ENCODE peak calls at places on chromosomes 5 and 9, in seven cellular contexts. W is iPS DF 6.9, S is upper lobe of right lung, P is HCT116, R is neuronal stem cell, M is coronary artery, H is thoracic aorta. X is an unnamed sample.

GRCh38 chr5:72294473-72294872 is 25.6 kb downstream of the MRPS27 start:
- DNase-seq in S (no peak), M (no peak), W (no peak), P (no peak), R (no peak), H (no peak), X (no peak)

GRCh38 chr5:109874108-109874507 is 184.4 kb downstream of the MAN2A1 start:
- DNase-seq in P (no peak), R (no peak), H (no peak), W (no peak), S (no peak), M (no peak), X (no peak)

GRCh38 chr5:138536665-138537315 is 6.2 kb downstream of the ETF1 start:
- DNase-seq in M (no peak), P (no peak), W (no peak), R (no peak), S (no peak), H (no peak), X (no peak)

GRCh38 chr5:133228316-133228715 is 176.5 kb downstream of the HSPA4 start:
- DNase-seq in M (no peak), R (no peak), H (no peak), S (no peak), W (no peak), P (no peak), X (no peak)

GRCh38 chr9:687034-687785 is 154.3 kb upstream of the DMRT1 start:
- DNase-seq in M (no peak), S (no peak), W (no peak), H (no peak), P (no peak), R (no peak), X (no peak)

GRCh38 chr5:171776747-171777419 is 8.7 kb upstream of the SMIM23 start:
- DNase-seq in H (no peak), W (no peak), P (no peak), R (no peak), S (no peak), M (no peak), X (no peak)

GRCh38 chr9:73981405-73981804 is 515.7 kb upstream of the RORB start:
- DNase-seq in M (no peak), R (no peak), W (no peak), P (no peak), S (no peak), H (no peak), X (no peak)

GRCh38 chr9:18331808-18332209 is 142.1 kb upstream of the ADAMTSL1 start:
- DNase-seq in R (no peak), S (no peak), P (no peak), H (no peak), W (no peak), M (no peak), X (no peak)

GRCh38 chr5:52725065-52725746 is 62.5 kb upstream of the ITGA1 start:
- DNase-seq in M (no peak), R (no peak), W (no peak), S (no peak), P (no peak), H (no peak), X (no peak)

GRCh38 chr5:36240779-36241635 is 718 bp downstream of the NADK2 start:
- DNase-seq in H (no peak), S (peak), W (no peak), M (peak), R (peak), P (no peak), X (peak)

GRCh38 chr9:109968702-109969450 is 188.9 kb downstream of the PALM2AKAP2 start:
- DNase-seq in R (no peak), H (no peak), W (no peak), M (no peak), S (no peak), P (no peak), X (no peak)

GRCh38 chr5:139523635-139524445 is 37.3 kb upstream of the UBE2D2 start:
- DNase-seq in P (no peak), R (no peak), W (peak), S (no peak), M (no peak), H (no peak), X (no peak)

GRCh38 chr9:121404906-121405305 is 34.9 kb upstream of the STOM start:
- DNase-seq in S (no peak), W (no peak), M (no peak), H (no peak), R (no peak), P (no peak), X (no peak)

GRCh38 chr5:132086277-132086794 is 12.7 kb downstream of the CSF2 start:
- DNase-seq in H (peak), M (no peak), P (no peak), S (no peak), W (no peak), R (no peak), X (peak)

GRCh38 chr5:111743993-111744392 is 13.0 kb downstream of the NREP start:
- DNase-seq in W (no peak), R (no peak), P (no peak), H (no peak), M (no peak), S (no peak), X (no peak)

GRCh38 chr5:115815006-115815692 is 1.3 kb downstream of the CDO1 start:
- DNase-seq in H (no peak), M (no peak), R (no peak), W (no peak), S (no peak), P (no peak), X (no peak)
- H3K27ac ChIP-seq in H (peak), M (no peak), R (no peak), W (no peak), S (no peak), P (no peak), X (no peak)

GRCh38 chr9:134993416-134993815 is 75.7 kb upstream of the FCN1 start:
- DNase-seq in W (no peak), M (no peak), P (no peak), S (peak), R (no peak), H (no peak), X (no peak)

GRCh38 chr9:134991808-134992754 is 74.4 kb upstream of the FCN1 start:
- DNase-seq in S (peak), R (no peak), P (no peak), W (no peak), M (no peak), H (no peak), X (no peak)

GRCh38 chr9:134994926-134995791 is 77.4 kb upstream of the FCN1 start:
- DNase-seq in M (no peak), R (no peak), S (peak), H (no peak), W (no peak), P (no peak), X (no peak)

GRCh38 chr9:134993996-134994720 is 76.4 kb upstream of the FCN1 start:
- DNase-seq in W (no peak), P (no peak), H (no peak), S (peak), M (no peak), R (no peak), X (no peak)

GRCh38 chr9:134992755-134993124 is 75.0 kb upstream of the FCN1 start:
- DNase-seq in W (no peak), P (no peak), H (no peak), M (no peak), R (no peak), S (peak), X (no peak)
- H3K27ac ChIP-seq in W (no peak), P (no peak), H (no peak), M (no peak), R (no peak), S (no peak), X (no peak)

GRCh38 chr9:127949827-127950512 is 12.3 kb upstream of the DPM2 start:
- DNase-seq in M (no peak), W (no peak), S (no peak), H (no peak), P (no peak), R (no peak), X (no peak)
- H3K27ac ChIP-seq in M (no peak), W (no peak), S (no peak), H (no peak), P (peak), R (peak), X (no peak)

DNA sequence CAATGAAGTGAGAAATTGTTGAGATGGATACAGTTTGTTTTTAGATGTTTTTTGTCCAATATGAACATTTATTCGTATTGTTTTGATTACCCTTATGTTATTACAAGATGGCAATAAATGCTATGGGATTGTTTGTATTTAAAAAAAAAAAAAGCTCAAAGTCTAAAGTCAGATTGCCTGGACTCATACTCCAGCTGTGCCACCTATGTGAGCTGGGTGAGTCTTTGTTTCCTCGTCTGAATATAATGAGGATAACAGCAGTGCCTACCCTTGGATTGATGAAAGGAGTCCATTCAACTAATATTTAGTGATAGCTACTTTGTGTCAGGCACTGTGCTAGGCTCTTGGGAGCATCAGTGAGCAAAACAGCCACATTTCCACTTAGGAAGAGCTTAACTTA is 14.6 kb upstream of the CCNJL start:
- DNase-seq in P (no peak), H (no peak), R (no peak), W (no peak), S (no peak), M (no peak), X (no peak)
- H3K27ac ChIP-seq in P (no peak), H (no peak), R (no peak), W (no peak), S (no peak), M (no peak), X (peak)

GRCh38 chr5:143362828-143363227 is 40.7 kb downstream of the NR3C1 start:
- DNase-seq in W (no peak), P (no peak), S (no peak), M (no peak), H (no peak), R (no peak), X (no peak)
- H3K27ac ChIP-seq in W (no peak), P (no peak), S (no peak), M (no peak), H (no peak), R (no peak), X (no peak)

DNA sequence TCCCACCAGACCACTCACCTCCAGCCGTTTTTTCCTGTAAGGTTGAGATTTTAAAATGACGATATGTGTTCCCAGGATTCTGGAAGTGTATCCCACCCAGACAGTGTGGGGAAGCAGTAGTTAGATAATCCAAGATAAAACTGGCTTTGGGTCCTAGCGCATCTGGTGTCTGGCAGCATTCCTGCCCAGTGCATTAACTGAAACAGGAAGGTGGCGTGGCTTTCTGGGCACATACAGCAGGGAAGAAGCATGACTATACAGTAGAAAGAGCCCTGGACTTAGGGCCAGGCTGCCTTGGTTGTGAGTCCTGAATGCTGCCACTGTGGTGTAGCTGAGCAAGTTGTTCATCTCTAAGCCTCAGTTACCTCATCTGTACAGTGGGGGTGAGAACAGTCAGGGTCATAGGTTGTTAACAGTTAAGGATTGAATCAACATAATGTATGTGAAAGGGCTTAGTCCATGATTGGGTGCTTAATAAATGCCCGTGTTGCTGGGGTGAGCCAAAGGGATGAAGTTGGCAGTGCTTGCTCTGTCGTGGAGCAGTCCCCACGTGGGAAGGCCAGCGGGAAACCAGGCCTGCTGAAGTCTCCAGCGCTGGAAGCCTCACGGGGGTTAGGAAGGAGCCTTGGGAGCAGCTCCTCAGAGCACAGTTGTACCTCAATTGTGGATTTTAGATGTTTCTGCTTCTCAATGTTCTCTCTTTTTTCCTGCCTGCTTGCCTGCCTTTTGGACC is 18.0 kb downstream of the CLTA start:
- DNase-seq in W (no peak), R (no peak), P (no peak), H (no peak), M (no peak), S (no peak), X (no peak)
- H3K27ac ChIP-seq in W (no peak), R (no peak), P (no peak), H (peak), M (peak), S (no peak), X (no peak)